ENCODE peak calls at places on chromosome 20, in nine cellular contexts. T is left ventricle myocardium inferior; I is ovary; K is HCT116; Q is K562; N is CD4-positive, alpha-beta memory T cell; C is SK-N-SH; V is H9; U is testis. Z is an unnamed sample.

GRCh38 chr20:48823960-48824497 is 3.8 kb downstream of the PREX1 start:
- DNase-seq in N (no peak), C (no peak), T (no peak), K (no peak), Q (no peak), V (no peak), I (no peak), U (no peak), Z (peak; percentile 64)

GRCh38 chr20:11671015-11671511 is 246.6 kb upstream of the BTBD3 start:
- DNase-seq in Q (no peak), U (no peak), K (no peak), V (no peak), N (no peak), C (no peak), I (no peak), T (no peak), Z (no peak)

GRCh38 chr20:44231193-44231592 is 15.9 kb upstream of the GDAP1L1 start:
- DNase-seq in T (no peak), N (no peak), C (no peak), U (no peak), I (no peak), K (no peak), V (no peak), Q (no peak), Z (no peak)

GRCh38 chr20:50034567-50035170 is 51.9 kb downstream of the SNAI1 start:
- DNase-seq in T (no peak), U (no peak), K (no peak), V (no peak), Q (no peak), C (peak; percentile 55), N (no peak), I (no peak), Z (no peak)

GRCh38 chr20:8187740-8188139 is 55.7 kb downstream of the PLCB1 start:
- DNase-seq in V (no peak), K (no peak), N (no peak), T (no peak), Q (no peak), C (no peak), U (no peak), I (no peak), Z (peak; percentile 65)

GRCh38 chr20:3229798-3230197 is 9.2 kb downstream of the SLC4A11 start:
- DNase-seq in N (no peak), V (no peak), T (no peak), I (no peak), C (no peak), Q (no peak), U (no peak), K (no peak), Z (no peak)

GRCh38 chr20:43495388-43495787 is 12.1 kb upstream of the L3MBTL1 start:
- DNase-seq in I (no peak), C (no peak), Q (no peak), T (no peak), K (no peak), U (no peak), N (no peak), V (no peak), Z (no peak)

GRCh38 chr20:24755411-24755922 is 193.6 kb upstream of the CST7 start:
- DNase-seq in K (no peak), I (no peak), Q (no peak), V (peak; percentile 8), U (no peak), N (no peak), T (no peak), C (no peak), Z (no peak)

GRCh38 chr20:61879303-61879620 is 186.4 kb downstream of the TAF4 start:
- DNase-seq in I (no peak), V (no peak), K (no peak), C (no peak), Q (no peak), T (no peak), N (no peak), U (no peak), Z (no peak)

GRCh38 chr20:51884561-51884960 is 82.2 kb upstream of the SALL4 start:
- DNase-seq in T (no peak), I (no peak), C (no peak), K (no peak), U (no peak), V (no peak), N (no peak), Q (no peak), Z (no peak)

GRCh38 chr20:63036266-63036665 is 29.5 kb upstream of the BHLHE23 start:
- DNase-seq in U (no peak), T (peak; percentile 8), I (no peak), C (no peak), N (no peak), K (no peak), Q (no peak), V (no peak), Z (no peak)

GRCh38 chr20:56094228-56094627 is 88.9 kb upstream of the CBLN4 start:
- DNase-seq in V (no peak), U (no peak), I (no peak), T (no peak), C (no peak), K (no peak), N (no peak), Q (no peak), Z (no peak)
- H3K9me3 ChIP-seq in V (peaks cover 84% of the 10 kb centered on the region), U (no peaks in the 10 kb centered on the region), I (no peaks in the 10 kb centered on the region), T (peaks cover 31% of the 10 kb centered on the region), C (no peaks in the 10 kb centered on the region), K (peaks cover 7% of the 10 kb centered on the region), N (no peaks in the 10 kb centered on the region), Q (no peaks in the 10 kb centered on the region), Z (no peaks in the 10 kb centered on the region)

DNA sequence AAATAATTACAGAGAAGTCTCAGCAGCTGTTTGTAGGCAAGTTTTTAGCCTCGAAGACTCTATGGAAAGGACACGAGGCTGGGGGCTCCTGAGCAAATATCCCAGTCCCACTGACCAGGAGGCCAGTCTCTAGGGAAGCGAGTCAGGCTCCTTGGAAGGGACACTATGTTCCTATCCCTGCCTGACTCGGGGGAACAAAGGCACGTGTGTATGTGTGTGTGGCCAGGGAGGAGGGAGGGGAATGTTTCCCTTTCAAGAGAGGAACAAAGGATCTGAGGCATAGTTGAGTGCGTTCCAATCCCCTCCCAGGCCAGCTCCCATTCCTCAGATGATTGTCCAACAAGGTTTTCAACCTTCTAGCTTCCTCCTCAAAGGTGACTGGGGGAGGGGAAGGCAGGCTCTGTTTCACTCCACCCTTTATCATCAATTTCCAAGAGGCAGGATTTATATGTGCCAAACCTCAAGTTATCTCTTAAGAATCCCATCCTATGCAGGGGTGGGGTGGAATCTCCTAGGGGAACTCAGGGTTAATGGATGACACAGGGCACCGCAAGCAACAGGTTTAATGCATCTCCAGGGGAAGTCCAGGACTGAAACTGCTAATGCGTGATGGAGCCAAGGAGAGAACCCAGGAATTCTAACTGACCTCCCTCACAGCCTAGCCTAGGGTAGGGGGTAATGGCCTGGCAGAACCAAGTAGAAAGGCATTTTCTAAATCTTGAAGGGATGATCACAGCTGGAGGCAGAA is 9.9 kb downstream of the BCL2L1 start:
- DNase-seq in N (no peak), K (peak; percentile 92), U (peak; percentile 93), T (peak; percentile 87), V (peak; percentile 83), C (no peak), Q (peak; percentile 43), I (no peak), Z (peak; percentile 93)
- H3K4me1 ChIP-seq in N (peaks cover 93% of the 10 kb centered on the region), K (peaks cover 99% of the 10 kb centered on the region), U (peaks cover 72% of the 10 kb centered on the region), T (peaks cover 100% of the 10 kb centered on the region), V (peaks cover 15% of the 10 kb centered on the region), C (peaks cover 33% of the 10 kb centered on the region), Q (peaks cover 38% of the 10 kb centered on the region), I (peaks cover 14% of the 10 kb centered on the region), Z (peaks cover 18% of the 10 kb centered on the region)

GRCh38 chr20:23179766-23180403 is 93.8 kb upstream of the CD93 start:
- DNase-seq in T (no peak), C (no peak), N (no peak), Q (no peak), I (no peak), V (no peak), U (no peak), K (no peak), Z (no peak)
- H3K9me3 ChIP-seq in T (peaks cover 13% of the 10 kb centered on the region), C (no peaks in the 10 kb centered on the region), N (no peaks in the 10 kb centered on the region), Q (no peaks in the 10 kb centered on the region), I (no peaks in the 10 kb centered on the region), V (no peaks in the 10 kb centered on the region), U (no peaks in the 10 kb centered on the region), K (no peaks in the 10 kb centered on the region), Z (no peaks in the 10 kb centered on the region)

DNA sequence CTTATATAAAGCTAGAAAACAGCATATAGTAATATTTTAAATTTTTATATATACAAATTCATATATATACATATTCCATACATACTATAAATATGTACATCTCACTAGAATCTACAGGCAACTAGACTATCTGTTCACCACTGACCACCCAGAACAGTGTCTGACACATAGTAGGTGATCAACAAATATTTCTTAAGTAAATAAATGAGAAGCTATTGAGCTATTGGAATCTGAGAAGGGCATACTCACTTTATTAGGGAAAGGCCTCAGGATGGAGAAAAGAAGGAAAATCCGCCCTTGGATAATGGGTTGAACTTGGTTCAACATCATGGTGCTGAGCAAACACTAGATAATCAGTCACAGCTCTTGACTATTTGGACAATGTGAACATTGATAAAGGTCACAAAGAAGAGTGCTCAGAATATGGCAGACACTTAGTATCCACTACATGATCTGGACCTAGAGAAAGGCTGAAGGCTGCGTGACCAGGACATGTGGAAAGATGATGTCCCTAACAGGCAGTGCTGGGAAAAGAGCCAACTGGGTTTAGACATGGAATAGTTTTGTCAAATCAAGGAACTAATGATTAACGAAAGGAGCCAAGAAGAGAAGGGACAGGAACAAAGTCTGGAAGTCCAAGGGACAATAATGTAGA is 186.1 kb downstream of the TASP1 start:
- DNase-seq in T (no peak), N (no peak), I (no peak), V (no peak), K (no peak), Q (no peak), C (no peak), U (no peak), Z (no peak)
- H3K4me1 ChIP-seq in T (peaks cover 4% of the 10 kb centered on the region), N (no peaks in the 10 kb centered on the region), I (no peaks in the 10 kb centered on the region), V (no peaks in the 10 kb centered on the region), K (no peaks in the 10 kb centered on the region), Q (no peaks in the 10 kb centered on the region), C (no peaks in the 10 kb centered on the region), U (no peaks in the 10 kb centered on the region), Z (no peaks in the 10 kb centered on the region)